ENCODE peak calls at places on chromosome 1, in six cellular contexts. U is CD8-positive, alpha-beta T cell; W is osteoblast; Q is GM23338; K is CD4-positive, CD25-positive, alpha-beta regulatory T cell; M is Peyer's patch. L is an unnamed sample.

GRCh38 chr1:154578058-154578418 is 10.5 kb downstream of the CHRNB2 start:
- DNase-seq in M (no peak), K (no peak), Q (no peak), W (no peak), U (no peak), L (no peak)

GRCh38 chr1:169707917-169708604 is 3.4 kb downstream of the SELL start:
- DNase-seq in K (no peak), M (no peak), W (no peak), Q (no peak), U (no peak), L (no peak)

GRCh38 chr1:101540161-101540560 is 303.3 kb downstream of the S1PR1 start:
- DNase-seq in M (no peak), W (no peak), Q (no peak), U (no peak), K (no peak), L (no peak)

GRCh38 chr1:201933840-201934430 is 12.4 kb downstream of the LMOD1 start:
- DNase-seq in Q (no peak), U (no peak), M (no peak), K (no peak), W (no peak), L (no peak)

GRCh38 chr1:42679364-42679983 is 2.7 kb upstream of the YBX1 start:
- DNase-seq in Q (no peak), K (no peak), U (no peak), W (no peak), M (no peak), L (no peak)

GRCh38 chr1:85313888-85314696 is 37.7 kb upstream of the BCL10 start:
- DNase-seq in M (no peak), U (no peak), Q (no peak), W (peak; percentile 89), K (no peak), L (no peak)

GRCh38 chr1:200206340-200206739 is 178.8 kb downstream of the NR5A2 start:
- DNase-seq in U (no peak), W (peak; percentile 86), K (no peak), Q (no peak), M (no peak), L (no peak)

GRCh38 chr1:34361781-34362357 is 185.2 kb downstream of the C1orf94 start:
- DNase-seq in K (no peak), W (no peak), M (no peak), Q (no peak), U (no peak), L (no peak)

GRCh38 chr1:159960721-159961381 is 6.8 kb upstream of the SLAMF9 start:
- DNase-seq in W (peak; percentile 86), U (no peak), M (peak; percentile 87), K (no peak), Q (no peak), L (no peak)

GRCh38 chr1:68230901-68231626 is 1.3 kb downstream of the WLS start:
- DNase-seq in Q (peak; percentile 8), M (peak; percentile 63), K (no peak), W (peak; percentile 68), U (no peak), L (peak; percentile 85)

GRCh38 chr1:42806171-42806570 is 10.8 kb upstream of the ERMAP start:
- DNase-seq in Q (no peak), K (no peak), M (no peak), W (no peak), U (no peak), L (no peak)

GRCh38 chr1:218439541-218440295 is 94.6 kb downstream of the TGFB2 start:
- DNase-seq in W (no peak), U (no peak), Q (peak; percentile 21), M (no peak), K (no peak), L (no peak)

GRCh38 chr1:214002472-214002871 is 14.7 kb downstream of the PROX1 start:
- DNase-seq in K (no peak), Q (no peak), U (no peak), W (peak; percentile 63), M (no peak), L (no peak)

GRCh38 chr1:111204211-111204883 is 3.9 kb upstream of the DENND2D start:
- DNase-seq in W (peak; percentile 84), U (peak; percentile 67), Q (no peak), M (peak; percentile 95), K (peak; percentile 68), L (peak; percentile 79)

GRCh38 chr1:192272732-192273131 is 44.1 kb upstream of the RGS21 start:
- DNase-seq in Q (no peak), U (no peak), K (no peak), M (no peak), W (no peak), L (no peak)

GRCh38 chr1:201488817-201489581 is 17.9 kb downstream of the CSRP1 start:
- DNase-seq in Q (no peak), W (peak; percentile 98), K (no peak), M (peak; percentile 72), U (no peak), L (no peak)

GRCh38 chr1:77899647-77900320 is 11.4 kb downstream of the NEXN start:
- DNase-seq in W (peak; percentile 78), U (no peak), M (no peak), Q (no peak), K (no peak), L (no peak)

GRCh38 chr1:94801919-94802546 is 18.1 kb upstream of the SLC44A3 start:
- DNase-seq in U (no peak), K (no peak), W (peak; percentile 81), Q (peak; percentile 67), M (peak; percentile 58), L (peak; percentile 66)

GRCh38 chr1:9602794-9603167 is 14.1 kb downstream of the TMEM201 start:
- DNase-seq in Q (no peak), W (peak; percentile 80), U (no peak), K (no peak), M (no peak), L (no peak)

GRCh38 chr1:214952648-214953047 is 129.9 kb upstream of the KCNK2 start:
- DNase-seq in U (no peak), W (no peak), M (no peak), Q (peak; percentile 85), K (no peak), L (no peak)

GRCh38 chr1:31689821-31690220 is 14.0 kb downstream of the COL16A1 start:
- DNase-seq in W (peak; percentile 99), K (no peak), U (no peak), Q (no peak), M (no peak), L (no peak)

GRCh38 chr1:201450721-201451291 is 18.2 kb downstream of the PHLDA3 start:
- DNase-seq in K (no peak), U (no peak), M (no peak), W (peak; percentile 92), Q (peak; percentile 51), L (peak; percentile 41)

GRCh38 chr1:70353641-70354331 is 736 bp downstream of the ANKRD13C start:
- DNase-seq in U (peak; percentile 5), Q (peak; percentile 41), W (peak; percentile 85), K (no peak), M (no peak), L (peak; percentile 49)

GRCh38 chr1:196660912-196661311 is 9.1 kb downstream of the CFH start:
- DNase-seq in M (no peak), W (peak; percentile 14), U (no peak), Q (peak; percentile 73), K (no peak), L (no peak)

GRCh38 chr1:175075572-175076568 is 8.2 kb downstream of the TNN start:
- DNase-seq in U (no peak), K (no peak), Q (no peak), M (no peak), W (peak; percentile 94), L (no peak)

GRCh38 chr1:182087304-182087703 is 25.8 kb upstream of the ZNF648 start:
- DNase-seq in M (no peak), U (no peak), Q (no peak), K (no peak), W (no peak), L (no peak)

GRCh38 chr1:178540646-178541045 is 27.7 kb downstream of the TEX35 start:
- DNase-seq in Q (no peak), M (no peak), U (no peak), W (peak; percentile 94), K (no peak), L (no peak)

GRCh38 chr1:12345350-12346217 is 115.8 kb downstream of the VPS13D start:
- DNase-seq in W (no peak), U (no peak), Q (no peak), M (no peak), K (no peak), L (no peak)

GRCh38 chr1:91303165-91303564 is 101.5 kb downstream of the HFM1 start:
- DNase-seq in Q (no peak), W (no peak), K (no peak), U (no peak), M (no peak), L (no peak)

DNA sequence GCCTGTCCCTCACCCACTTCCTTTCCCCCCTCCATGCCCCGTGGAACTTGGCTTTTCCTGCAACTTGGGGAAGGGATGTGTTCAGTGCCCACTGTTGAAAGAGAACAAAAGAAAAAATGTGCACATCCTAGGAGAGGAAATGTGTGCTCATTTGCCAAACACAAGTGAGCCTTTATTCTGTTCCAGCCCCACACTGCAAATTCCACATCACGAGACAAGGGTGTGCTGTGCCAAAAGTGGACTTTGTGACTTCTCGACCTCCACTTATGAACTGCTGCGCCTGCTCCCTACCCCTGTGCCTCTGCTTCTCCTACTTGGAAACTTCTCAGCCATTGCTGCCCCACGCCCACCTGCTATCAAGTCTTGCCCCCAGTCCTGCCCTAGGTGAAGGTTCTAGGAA is 97.0 kb upstream of the GRIK3 start:
- DNase-seq in M (no peak), W (no peak), Q (no peak), K (no peak), U (no peak), L (no peak)
- H3K4me3 ChIP-seq in M (no peak overlapping the region), W (no peak overlapping the region), Q (no peak overlapping the region), K (no peak overlapping the region), U (no peak overlapping the region), L (no peak overlapping the region)

DNA sequence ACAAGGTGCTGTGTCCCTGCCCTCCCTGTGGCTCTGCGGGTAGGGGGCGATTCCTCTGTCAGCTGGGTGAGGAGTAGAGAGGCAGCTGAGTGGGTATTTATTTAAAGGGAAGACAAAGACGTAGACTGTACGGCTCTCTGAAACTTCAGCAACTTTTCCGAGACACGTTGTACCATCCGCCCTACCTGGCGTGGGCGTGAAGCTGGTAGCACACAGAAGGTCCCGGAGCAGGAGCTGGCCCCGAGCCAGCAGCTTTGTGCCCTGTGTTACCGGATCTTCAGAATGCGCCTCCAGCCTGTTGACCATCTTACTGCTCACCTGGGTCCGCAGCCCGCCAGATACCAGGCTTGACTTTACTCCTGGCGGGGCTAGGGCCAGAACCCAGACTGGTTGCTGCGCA is 34.9 kb downstream of the PRKCZ start:
- DNase-seq in K (no peak), Q (no peak), U (no peak), W (no peak), M (no peak), L (peak; percentile 76)
- H3K4me1 ChIP-seq in K (no peaks in the 10 kb centered on the region), Q (no peaks in the 10 kb centered on the region), U (no peaks in the 10 kb centered on the region), W (peaks cover 9% of the 10 kb centered on the region), M (no peaks in the 10 kb centered on the region), L (no peaks in the 10 kb centered on the region)

GRCh38 chr1:66933887-66934700 is 9.3 kb downstream of the MIER1 start:
- DNase-seq in K (no peak), W (peak; percentile 13), Q (no peak), U (no peak), M (no peak), L (no peak)
- H3K4me3 ChIP-seq in K (peak overlapping the region; percentile 96), W (peak overlapping the region; percentile 54), Q (no peak overlapping the region), U (peak overlapping the region; percentile 7), M (no peak overlapping the region), L (peak overlapping the region; percentile 7)

DNA sequence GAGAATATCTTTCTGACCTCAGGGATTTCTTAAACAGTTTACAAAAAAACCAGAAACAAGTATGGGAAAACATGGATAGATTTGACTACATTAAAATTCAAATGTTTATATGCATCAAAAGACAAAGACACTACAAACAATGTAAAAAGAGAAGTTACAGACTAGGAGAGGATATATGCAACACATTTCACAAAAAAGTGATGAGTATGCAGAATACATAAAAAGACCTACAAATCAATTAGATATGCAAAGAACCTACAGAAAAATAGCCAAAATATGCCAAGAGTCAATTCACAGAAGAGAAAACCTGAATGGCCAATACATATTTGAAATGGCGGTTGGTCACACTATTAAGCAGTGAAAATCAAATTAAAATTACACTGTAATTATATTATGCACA is 175.0 kb downstream of the FOXD2 start:
- DNase-seq in K (no peak), Q (no peak), U (no peak), W (no peak), M (no peak), L (no peak)
- H3K4me1 ChIP-seq in K (no peaks in the 10 kb centered on the region), Q (no peaks in the 10 kb centered on the region), U (no peaks in the 10 kb centered on the region), W (no peaks in the 10 kb centered on the region), M (no peaks in the 10 kb centered on the region), L (no peaks in the 10 kb centered on the region)

L was measured in upper lobe of left lung.